ENCODE peak calls at places on chromosomes 16 and 17, in four cellular contexts. O is adrenal gland, F is prostate gland, E is GM23248. S is an unnamed sample.

GRCh38 chr16:14088155-14088753 is 17.1 kb downstream of the MRTFB start:
- DNase-seq in F (no peak), E (peak; percentile 42), O (no peak), S (no peak)

GRCh38 chr17:71460943-71461342 is 659.9 kb upstream of the SOX9 start:
- DNase-seq in O (peak; percentile 22), E (peak; percentile 61), F (no peak), S (peak; percentile 44)

GRCh38 chr17:40034426-40035161 is 19.4 kb downstream of the CSF3 start:
- DNase-seq in F (no peak), O (no peak), E (no peak), S (no peak)

GRCh38 chr17:30567231-30568116 is 90.3 kb downstream of the GOSR1 start:
- DNase-seq in F (no peak), O (no peak), E (no peak), S (peak; percentile 7)

GRCh38 chr16:17471745-17472075 is 950 bp upstream of the XYLT1 start:
- DNase-seq in E (peak; percentile 88), F (no peak), O (no peak), S (no peak)

GRCh38 chr17:44084131-44084538 is 13.6 kb downstream of the G6PC3 start:
- DNase-seq in F (no peak), O (no peak), E (peak; percentile 47), S (no peak)

GRCh38 chr16:4518281-4518680 is 20.3 kb downstream of the CDIP1 start:
- DNase-seq in F (no peak), E (no peak), O (no peak), S (no peak)

GRCh38 chr16:85172465-85173071 is 60.3 kb upstream of the CIBAR2 start:
- DNase-seq in E (peak; percentile 74), F (no peak), O (no peak), S (no peak)

GRCh38 chr17:74407384-74407783 is 24.5 kb upstream of the GPRC5C start:
- DNase-seq in F (no peak), E (no peak), O (no peak), S (peak; percentile 93)

GRCh38 chr17:6498798-6499540 is 54.7 kb downstream of the PIMREG start:
- DNase-seq in F (no peak), O (no peak), E (no peak), S (no peak)

GRCh38 chr17:81429353-81429774 is 34.1 kb downstream of the BAHCC1 start:
- DNase-seq in E (peak; percentile 86), F (peak; percentile 82), O (peak; percentile 93), S (peak; percentile 90)

GRCh38 chr17:2697611-2698162 is 13.9 kb downstream of the CLUH start:
- DNase-seq in F (no peak), O (peak; percentile 22), E (no peak), S (no peak)

GRCh38 chr17:80827646-80828643 is 163.7 kb upstream of the CHMP6 start:
- DNase-seq in F (no peak), E (no peak), O (peak; percentile 8), S (no peak)

GRCh38 chr16:63841271-63841670 is 1280.6 kb downstream of the CDH11 start:
- DNase-seq in O (no peak), E (no peak), F (no peak), S (no peak)

GRCh38 chr16:15676506-15676905 is 26.5 kb downstream of the NDE1 start:
- DNase-seq in F (no peak), O (no peak), E (no peak), S (no peak)

GRCh38 chr17:4003131-4003500 is 38.9 kb upstream of the ATP2A3 start:
- DNase-seq in F (no peak), O (no peak), E (no peak), S (no peak)

DNA sequence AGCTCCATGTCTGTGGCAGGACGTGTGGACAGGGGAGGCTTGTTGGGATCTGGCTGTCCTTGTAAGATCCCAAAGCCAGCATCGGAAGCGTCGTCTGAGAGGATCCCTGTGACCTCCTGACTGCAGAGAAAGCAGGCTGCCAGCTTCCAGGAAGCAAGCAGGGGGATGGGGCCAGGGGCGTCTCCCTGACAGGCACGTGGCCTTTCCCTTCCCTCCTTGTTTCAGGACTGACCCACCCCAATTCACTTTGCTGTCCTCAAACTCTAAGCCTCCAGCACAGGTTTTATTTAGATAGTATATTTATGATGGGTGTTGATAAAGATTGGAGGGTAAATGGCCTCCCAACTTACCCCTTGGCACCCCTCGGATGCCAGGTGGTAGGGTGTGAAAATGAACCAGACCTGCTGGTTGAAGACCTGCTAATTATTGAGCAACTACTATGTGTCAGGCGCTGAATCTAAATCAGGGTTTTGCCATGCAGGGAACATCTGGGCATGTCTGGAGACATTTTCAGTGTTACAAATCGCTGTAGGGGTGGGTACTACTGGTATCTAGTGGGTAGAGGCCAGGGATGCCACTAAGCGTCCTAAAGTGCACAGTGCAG is 24.5 kb downstream of the SOCS1 start:
- DNase-seq in F (no peak), O (peak; percentile 55), E (no peak), S (no peak)
- H3K4me1 ChIP-seq in F (no peaks in the 10 kb centered on the region), O (peaks cover 22% of the 10 kb centered on the region), E (peaks cover 3% of the 10 kb centered on the region), S (peaks cover 10% of the 10 kb centered on the region)

DNA sequence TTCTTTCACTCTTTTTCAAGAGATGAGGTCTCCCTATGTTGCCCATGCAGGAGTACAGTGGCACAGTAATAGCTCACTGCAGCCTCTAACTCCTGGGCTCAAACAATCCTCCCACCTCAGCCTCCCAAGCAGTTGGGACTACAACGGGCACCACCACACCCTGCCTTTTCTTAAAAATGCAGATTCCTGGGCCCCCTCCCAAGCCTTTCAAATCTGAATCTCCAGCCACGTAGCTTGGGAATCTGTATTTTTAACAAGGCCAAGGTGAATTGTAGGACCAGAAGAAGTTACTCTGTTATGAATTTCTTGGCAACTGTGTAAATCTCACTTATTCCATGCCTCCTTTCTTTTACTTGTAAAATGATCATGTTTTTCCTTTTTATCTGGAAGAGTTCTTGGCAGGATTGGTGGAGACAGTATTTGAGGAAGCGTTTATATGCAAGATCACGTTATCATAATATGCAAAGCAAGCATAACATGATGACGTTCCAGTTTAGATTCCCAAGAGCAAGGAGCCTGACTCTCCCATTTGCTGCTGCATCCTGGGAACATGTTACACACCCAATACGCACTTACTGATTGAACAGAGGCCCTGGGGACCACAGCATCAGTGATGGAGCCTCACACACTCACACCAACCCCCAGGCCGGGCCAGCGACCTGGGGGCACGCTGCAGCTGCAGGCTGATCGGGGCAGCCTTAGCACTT is 44.5 kb downstream of the LITAF start:
- DNase-seq in O (no peak), F (no peak), E (no peak), S (no peak)
- H3K4me3 ChIP-seq in O (no peak overlapping the region), F (no peak overlapping the region), E (no peak overlapping the region), S (no peak overlapping the region)

GRCh38 chr16:88537864-88538263 is 32.3 kb upstream of the ZC3H18 start:
- DNase-seq in F (no peak), O (no peak), E (no peak), S (no peak)

GRCh38 chr16:88540346-88540977 is 29.7 kb upstream of the ZC3H18 start:
- DNase-seq in F (no peak), E (no peak), O (no peak), S (peak; percentile 58)

GRCh38 chr16:88538366-88539060 is 31.7 kb upstream of the ZC3H18 start:
- DNase-seq in E (no peak), O (no peak), F (no peak), S (no peak)

GRCh38 chr16:88539652-88540345 is 30.4 kb upstream of the ZC3H18 start:
- DNase-seq in F (no peak), O (no peak), E (no peak), S (no peak)

GRCh38 chr16:88539261-88539651 is 30.9 kb upstream of the ZC3H18 start:
- DNase-seq in E (no peak), O (no peak), F (no peak), S (no peak)
- H3K4me1 ChIP-seq in E (peaks cover 5% of the 10 kb centered on the region), O (peaks cover 9% of the 10 kb centered on the region), F (peaks cover 4% of the 10 kb centered on the region), S (peaks cover 20% of the 10 kb centered on the region)

GRCh38 chr17:18905226-18905625 is 46.7 kb upstream of the SLC5A10 start:
- DNase-seq in E (no peak), O (no peak), F (no peak), S (no peak)
- H3K4me3 ChIP-seq in E (no peak overlapping the region), O (no peak overlapping the region), F (no peak overlapping the region), S (no peak overlapping the region)

S was measured in stomach.